ENCODE peak calls at places on chromosomes 11 and 22, in six cellular contexts. N is hepatocyte, X is choroid plexus epithelial cell, U is Peyer's patch, M is HCT116, S is lung. P is an unnamed sample.

GRCh38 chr11:82398300-82398815 is 335.3 kb downstream of the FAM181B start:
- DNase-seq in N (peak; percentile 26), S (no peak), X (no peak), M (no peak), U (no peak), P (peak; percentile 61)

GRCh38 chr11:33448461-33449130 is 191.4 kb downstream of the HIPK3 start:
- DNase-seq in M (no peak), X (no peak), S (no peak), N (no peak), U (no peak), P (peak; percentile 48)

GRCh38 chr11:24289301-24289700 is 207.6 kb upstream of the LUZP2 start:
- DNase-seq in U (no peak), M (no peak), S (no peak), X (peak; percentile 12), N (no peak), P (no peak)

GRCh38 chr11:121326230-121326629 is 33.7 kb downstream of the SC5D start:
- DNase-seq in U (no peak), S (no peak), X (no peak), M (no peak), N (no peak), P (no peak)

GRCh38 chr11:28793282-28793738 is 685.1 kb downstream of the METTL15 start:
- DNase-seq in U (no peak), M (no peak), N (no peak), S (no peak), X (no peak), P (no peak)

GRCh38 chr11:46930089-46930488 is 6.5 kb upstream of the CSTPP1 start:
- DNase-seq in N (peak; percentile 51), M (no peak), X (peak; percentile 59), U (no peak), S (no peak), P (peak; percentile 64)

GRCh38 chr11:20112291-20113146 is 47.8 kb downstream of the DBX1 start:
- DNase-seq in U (peak; percentile 87), M (peak; percentile 82), X (peak; percentile 98), N (peak; percentile 87), S (peak; percentile 65), P (peak; percentile 98)

GRCh38 chr11:68271023-68271780 is 571 bp downstream of the C11orf24 start:
- DNase-seq in S (peak; percentile 55), U (peak; percentile 62), M (peak; percentile 61), N (peak; percentile 83), X (peak; percentile 83), P (peak; percentile 74)

GRCh38 chr11:110919241-110919893 is 207.1 kb upstream of the ARHGAP20 start:
- DNase-seq in U (no peak), N (no peak), M (no peak), X (no peak), S (no peak), P (no peak)

GRCh38 chr11:77201991-77202841 is 74.2 kb downstream of the MYO7A start:
- DNase-seq in M (no peak), S (no peak), N (no peak), U (peak; percentile 37), X (no peak), P (no peak)

GRCh38 chr22:39598017-39598965 is 27.7 kb downstream of the CACNA1I start:
- DNase-seq in U (peak; percentile 93), X (no peak), N (peak; percentile 86), M (peak; percentile 57), S (peak; percentile 56), P (no peak)

GRCh38 chr11:133681901-133682300 is 149.6 kb upstream of the OPCML start:
- DNase-seq in M (no peak), N (no peak), U (no peak), X (no peak), S (no peak), P (no peak)

GRCh38 chr11:113519989-113520613 is 44.9 kb upstream of the DRD2 start:
- DNase-seq in X (no peak), U (no peak), N (no peak), M (no peak), S (no peak), P (no peak)

GRCh38 chr22:34334893-34335292 is 414.6 kb upstream of the LARGE1 start:
- DNase-seq in X (peak; percentile 0), M (no peak), N (no peak), S (no peak), U (no peak), P (peak; percentile 1)

GRCh38 chr11:63017306-63017974 is 1.8 kb upstream of the SLC22A8 start:
- DNase-seq in U (no peak), S (no peak), M (no peak), X (peak; percentile 27), N (no peak), P (no peak)

GRCh38 chr11:7348432-7349298 is 97.0 kb downstream of the SYT9 start:
- DNase-seq in X (peak; percentile 13), N (peak; percentile 85), U (no peak), S (no peak), M (no peak), P (peak; percentile 2)

GRCh38 chr11:59756845-59757244 is 1.7 kb downstream of the STX3 start:
- DNase-seq in S (peak; percentile 43), X (peak; percentile 29), U (peak; percentile 67), N (peak; percentile 84), M (peak; percentile 26), P (peak; percentile 33)

GRCh38 chr22:35952576-35952975 is 76.0 kb downstream of the RBFOX2 start:
- DNase-seq in M (no peak), U (no peak), N (no peak), X (no peak), S (no peak), P (no peak)

GRCh38 chr11:118003456-118003855 is 17.3 kb downstream of the IL10RA start:
- DNase-seq in U (no peak), X (no peak), S (no peak), M (no peak), N (no peak), P (no peak)
- TF ChIP-seq CTCF in U (no peak), X (no peak), S (no peak), M (no peak), N (no peak), P (no peak)

DNA sequence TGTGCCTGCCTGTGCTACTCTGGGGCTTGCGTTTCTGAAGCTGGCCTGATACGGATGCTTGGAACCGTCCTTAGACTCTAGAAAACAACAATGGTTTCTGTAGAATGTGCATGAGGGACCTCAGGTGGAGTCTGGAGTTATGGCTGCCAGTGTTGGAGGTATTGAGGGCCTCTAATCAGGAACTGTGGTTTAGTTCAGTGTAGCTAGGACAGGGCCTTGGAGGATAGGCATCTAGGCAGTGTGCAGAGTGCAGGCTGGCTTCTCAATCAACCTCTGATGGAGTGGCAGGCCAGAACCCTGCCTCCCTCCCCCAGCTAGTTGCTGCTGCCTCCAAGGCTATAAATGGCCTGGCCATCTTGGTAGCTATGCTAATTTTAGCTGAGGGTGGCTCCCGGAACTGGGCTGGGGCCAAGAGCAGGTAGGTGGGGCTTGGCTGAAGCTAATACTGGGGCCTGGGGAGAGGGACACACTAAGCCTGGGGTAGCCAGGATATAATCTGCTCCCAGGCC is 4.0 kb downstream of the STIM1 start:
- DNase-seq in U (no peak), M (no peak), N (no peak), S (no peak), X (no peak), P (no peak)
- H3K4me3 ChIP-seq in U (peak overlapping the region; percentile 20), M (no peak overlapping the region), N (no peak overlapping the region), S (no peak overlapping the region), X (no peak overlapping the region), P (no peak overlapping the region)

GRCh38 chr11:61392991-61393595 is 706 bp downstream of the TMEM216 start:
- DNase-seq in N (peak; percentile 48), S (no peak), X (peak; percentile 53), M (no peak), U (no peak), P (peak; percentile 21)
- TF ChIP-seq CTCF in N (peak; percentile 36), S (no peak), X (peak; percentile 53), M (peak; percentile 16), U (no peak), P (peak; percentile 23)

DNA sequence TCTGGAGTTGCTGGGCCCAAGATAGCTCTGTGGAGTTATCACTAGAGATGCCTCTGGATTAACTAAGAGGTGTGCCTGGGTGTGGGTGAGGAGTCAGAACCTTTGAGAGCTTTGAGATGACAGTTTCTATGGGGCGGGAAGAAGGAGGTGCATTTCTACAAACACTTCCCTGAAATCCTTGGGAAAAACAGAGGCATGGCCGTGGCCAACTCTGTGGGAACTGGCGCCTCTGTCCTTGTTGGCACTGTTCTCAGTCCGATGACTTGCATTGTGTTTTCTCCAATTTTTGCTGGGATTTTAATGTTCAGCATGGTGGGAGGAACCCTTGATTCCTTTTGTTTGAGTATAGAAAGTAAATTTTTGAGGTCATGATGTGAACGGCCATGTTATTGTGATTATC is 115.8 kb upstream of the PARVA start:
- DNase-seq in S (no peak), U (no peak), M (no peak), N (no peak), X (no peak), P (no peak)
- H3K4me3 ChIP-seq in S (no peak overlapping the region), U (no peak overlapping the region), M (no peak overlapping the region), N (no peak overlapping the region), X (no peak overlapping the region), P (no peak overlapping the region)

DNA sequence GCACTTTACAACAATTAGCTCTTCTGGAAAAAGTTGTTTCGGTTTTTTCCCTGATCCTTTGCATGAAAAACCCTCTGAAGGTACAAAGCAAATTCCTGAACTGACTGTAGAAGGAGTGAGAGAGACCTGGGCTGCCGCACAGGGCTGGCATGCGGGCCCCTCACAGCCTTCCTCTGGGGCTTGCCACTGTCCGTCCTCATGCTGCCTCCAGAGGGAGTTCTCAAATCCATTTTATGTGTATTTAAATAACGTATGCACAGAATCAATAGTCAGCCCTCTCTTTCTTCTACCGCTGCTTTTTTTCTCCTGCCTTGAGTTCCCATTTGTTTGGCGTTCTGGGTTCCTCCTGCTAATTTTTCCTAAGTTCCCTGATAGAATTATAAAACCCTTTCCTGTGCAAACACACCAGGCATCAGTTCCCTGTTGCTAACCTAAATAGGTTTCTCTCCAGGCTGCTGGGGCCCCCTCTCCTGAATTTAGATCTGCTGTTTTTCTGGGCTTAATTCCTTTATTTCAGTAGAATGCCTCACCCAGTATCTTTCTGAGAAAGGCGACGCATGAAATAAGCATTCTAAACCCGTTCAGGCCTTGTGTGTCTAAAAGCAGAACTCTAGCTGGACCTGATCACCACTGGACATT is 52.4 kb downstream of the PHF21B start:
- DNase-seq in N (peak; percentile 28), U (no peak), X (peak; percentile 19), S (no peak), M (no peak), P (no peak)
- TF ChIP-seq CTCF in N (peak; percentile 37), U (no peak), X (peak; percentile 52), S (no peak), M (peak; percentile 7), P (no peak)

GRCh38 chr11:61917043-61917356 is 366 bp downstream of the RAB3IL1 start:
- DNase-seq in N (no peak), U (no peak), M (no peak), X (no peak), S (no peak), P (no peak)
- H3K4me3 ChIP-seq in N (peak overlapping the region; percentile 85), U (peak overlapping the region; percentile 68), M (peak overlapping the region; percentile 51), X (peak overlapping the region; percentile 54), S (peak overlapping the region; percentile 49), P (peak overlapping the region; percentile 51)

GRCh38 chr11:74322667-74323066 is 11.2 kb upstream of the P4HA3 start:
- DNase-seq in X (peak; percentile 45), S (no peak), M (no peak), N (no peak), U (no peak), P (peak; percentile 66)

GRCh38 chr11:74320538-74320937 is 9.1 kb upstream of the P4HA3 start:
- DNase-seq in U (no peak), N (no peak), X (no peak), M (no peak), S (no peak), P (peak; percentile 41)

GRCh38 chr11:74318241-74318932 is 6.9 kb upstream of the P4HA3 start:
- DNase-seq in U (no peak), M (no peak), N (no peak), S (no peak), X (peak; percentile 69), P (peak; percentile 53)

GRCh38 chr11:74319139-74319538 is 7.7 kb upstream of the P4HA3 start:
- DNase-seq in M (no peak), N (no peak), X (peak; percentile 92), U (no peak), S (no peak), P (peak; percentile 98)

GRCh38 chr11:74321487-74322188 is 10.2 kb upstream of the P4HA3 start:
- DNase-seq in X (peak; percentile 74), N (peak; percentile 34), M (no peak), S (no peak), U (no peak), P (peak; percentile 82)
- TF ChIP-seq CTCF in X (peak; percentile 90), N (peak; percentile 54), M (peak; percentile 13), S (no peak), U (no peak), P (peak; percentile 81)

P was measured in fibroblast of mammary gland.